ENCODE peak calls at places on chromosomes 16 and 17, in nine cellular contexts. One of them, this sample, is unnamed. For H3K27me3 and H3K9me3, the result is how much of the 10 kb centered on the place peaks cover.

GRCh38 chr17:16415031-16415924 is at the start of gene TRPV2:
- DNase-seq in ascending aorta: no peak
- DNase-seq in esophagus squamous epithelium: no peak
- DNase-seq in SJSA1: no peak
- DNase-seq in uterus: peak
- DNase-seq in adrenal gland: no peak
- DNase-seq in mammary epithelial cell: no peak
- DNase-seq in lung: no peak
- DNase-seq in IMR-90: no peak
- DNase-seq in this sample: no peak

GRCh38 chr17:70261170-70261569 is 91.8 kb downstream of the KCNJ2 start:
- DNase-seq in ascending aorta: no peak
- DNase-seq in esophagus squamous epithelium: no peak
- DNase-seq in SJSA1: no peak
- DNase-seq in uterus: no peak
- DNase-seq in adrenal gland: no peak
- DNase-seq in mammary epithelial cell: no peak
- DNase-seq in lung: no peak
- DNase-seq in IMR-90: no peak
- DNase-seq in this sample: no peak

GRCh38 chr17:7974638-7975131 is 27.7 kb upstream of the GUCY2D start:
- DNase-seq in ascending aorta: no peak
- DNase-seq in esophagus squamous epithelium: no peak
- DNase-seq in SJSA1: no peak
- DNase-seq in uterus: no peak
- DNase-seq in adrenal gland: no peak
- DNase-seq in mammary epithelial cell: no peak
- DNase-seq in lung: no peak
- DNase-seq in IMR-90: no peak
- DNase-seq in this sample: no peak

GRCh38 chr16:4307215-4308037 is 8.4 kb upstream of the GLIS2 start:
- DNase-seq in ascending aorta: peak
- DNase-seq in esophagus squamous epithelium: peak
- DNase-seq in SJSA1: peak
- DNase-seq in uterus: peak
- DNase-seq in adrenal gland: peak
- DNase-seq in mammary epithelial cell: peak
- DNase-seq in lung: peak
- DNase-seq in IMR-90: peak
- DNase-seq in this sample: peak

GRCh38 chr17:1074886-1075665 is 78.1 kb downstream of the TIMM22 start:
- DNase-seq in ascending aorta: no peak
- DNase-seq in esophagus squamous epithelium: no peak
- DNase-seq in SJSA1: no peak
- DNase-seq in uterus: no peak
- DNase-seq in adrenal gland: no peak
- DNase-seq in mammary epithelial cell: no peak
- DNase-seq in lung: no peak
- DNase-seq in IMR-90: no peak
- DNase-seq in this sample: no peak

GRCh38 chr17:20955437-20956323 is 87.1 kb downstream of the USP22 start:
- DNase-seq in ascending aorta: no peak
- DNase-seq in esophagus squamous epithelium: no peak
- DNase-seq in SJSA1: no peak
- DNase-seq in uterus: peak
- DNase-seq in adrenal gland: peak
- DNase-seq in mammary epithelial cell: peak
- DNase-seq in lung: no peak
- DNase-seq in IMR-90: peak
- DNase-seq in this sample: no peak

GRCh38 chr17:44900894-44901293 is 1.6 kb upstream of the EFTUD2 start:
- DNase-seq in ascending aorta: no peak
- DNase-seq in esophagus squamous epithelium: no peak
- DNase-seq in SJSA1: peak
- DNase-seq in uterus: no peak
- DNase-seq in adrenal gland: peak
- DNase-seq in mammary epithelial cell: peak
- DNase-seq in lung: no peak
- DNase-seq in IMR-90: peak
- DNase-seq in this sample: peak

GRCh38 chr17:78105551-78105950 is 23.0 kb downstream of the TMC6 start:
- DNase-seq in ascending aorta: no peak
- DNase-seq in esophagus squamous epithelium: no peak
- DNase-seq in SJSA1: no peak
- DNase-seq in uterus: no peak
- DNase-seq in adrenal gland: no peak
- DNase-seq in mammary epithelial cell: no peak
- DNase-seq in lung: no peak
- DNase-seq in IMR-90: peak
- DNase-seq in this sample: no peak

GRCh38 chr16:11896776-11897175 is 19.0 kb downstream of the GSPT1 start:
- DNase-seq in ascending aorta: no peak
- DNase-seq in esophagus squamous epithelium: no peak
- DNase-seq in SJSA1: no peak
- DNase-seq in uterus: no peak
- DNase-seq in adrenal gland: no peak
- DNase-seq in mammary epithelial cell: peak
- DNase-seq in lung: no peak
- DNase-seq in IMR-90: peak
- DNase-seq in this sample: peak

GRCh38 chr17:77769215-77769614 is 189.3 kb upstream of the TNRC6C start:
- DNase-seq in ascending aorta: no peak
- DNase-seq in esophagus squamous epithelium: no peak
- DNase-seq in SJSA1: no peak
- DNase-seq in uterus: no peak
- DNase-seq in adrenal gland: no peak
- DNase-seq in mammary epithelial cell: no peak
- DNase-seq in lung: peak
- DNase-seq in IMR-90: peak
- DNase-seq in this sample: no peak

DNA sequence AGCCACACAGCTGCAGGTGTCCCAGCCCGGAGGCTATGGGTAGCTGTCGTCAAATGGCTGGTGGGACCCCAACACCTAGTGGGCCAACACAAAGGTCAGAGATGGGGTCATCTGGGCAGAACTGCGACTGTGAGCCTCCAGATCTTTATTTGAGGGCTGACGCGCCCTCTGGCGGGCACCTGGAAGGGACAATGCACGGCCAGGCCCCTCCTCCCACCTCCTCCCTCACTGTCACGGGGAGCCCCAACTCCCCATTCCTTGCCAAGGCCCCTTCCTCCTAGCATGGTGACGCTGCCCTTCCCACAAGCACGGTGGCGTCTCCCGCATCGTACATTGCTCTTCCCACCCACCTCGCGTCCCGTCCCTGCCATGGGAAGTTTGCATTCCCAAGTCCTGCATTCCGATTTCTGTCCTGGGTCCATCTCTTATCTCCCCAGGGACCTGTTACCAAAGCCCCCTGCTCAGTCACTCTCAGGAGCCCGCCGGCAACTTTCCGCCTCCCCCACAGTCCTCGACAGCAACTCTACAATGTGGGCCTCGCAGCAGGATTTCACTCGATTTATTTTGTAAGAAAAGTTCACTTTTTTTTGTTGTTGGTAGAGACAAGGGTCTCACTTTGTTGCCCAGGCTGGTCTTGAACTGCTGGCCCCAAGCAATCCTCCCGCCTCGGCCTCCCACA is 1.0 kb downstream of the TLE7 start:
- DNase-seq in ascending aorta: no peak
- DNase-seq in esophagus squamous epithelium: no peak
- DNase-seq in SJSA1: no peak
- DNase-seq in uterus: no peak
- DNase-seq in adrenal gland: no peak
- DNase-seq in mammary epithelial cell: no peak
- DNase-seq in lung: no peak
- DNase-seq in IMR-90: no peak
- DNase-seq in this sample: no peak
- H3K4me3 ChIP-seq in ascending aorta: no peak
- H3K4me3 ChIP-seq in esophagus squamous epithelium: no peak
- H3K4me3 ChIP-seq in SJSA1: no peak
- H3K4me3 ChIP-seq in uterus: no peak
- H3K4me3 ChIP-seq in adrenal gland: no peak
- H3K4me3 ChIP-seq in mammary epithelial cell: no peak
- H3K4me3 ChIP-seq in lung: no peak
- H3K4me3 ChIP-seq in IMR-90: no peak
- H3K4me3 ChIP-seq in this sample: no peak

DNA sequence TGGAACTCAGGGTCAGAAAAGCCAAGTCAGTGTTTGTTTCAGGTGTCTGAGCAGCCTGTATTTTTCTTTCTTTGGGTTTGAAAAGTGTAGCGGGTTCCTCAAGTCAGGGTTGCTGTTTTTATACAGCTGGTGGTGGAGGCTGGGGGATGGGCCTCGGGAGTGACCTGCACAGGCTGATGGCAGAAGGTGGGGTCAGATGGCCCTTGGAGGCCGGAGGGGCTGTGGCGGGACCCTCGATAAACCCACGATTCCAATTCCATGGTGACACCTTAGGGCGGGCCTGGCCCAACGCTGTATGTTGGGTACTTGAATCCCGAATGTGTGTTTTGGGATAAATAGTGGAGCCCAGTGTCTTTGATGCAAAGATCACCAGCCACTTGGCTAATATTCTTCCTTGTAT is 28.7 kb downstream of the COX4I1 start:
- DNase-seq in ascending aorta: no peak
- DNase-seq in esophagus squamous epithelium: no peak
- DNase-seq in SJSA1: no peak
- DNase-seq in uterus: no peak
- DNase-seq in adrenal gland: no peak
- DNase-seq in mammary epithelial cell: no peak
- DNase-seq in lung: no peak
- DNase-seq in IMR-90: no peak
- DNase-seq in this sample: no peak
- H3K27me3 ChIP-seq in ascending aorta: under half
- H3K27me3 ChIP-seq in esophagus squamous epithelium: under half
- H3K27me3 ChIP-seq in SJSA1: under half
- H3K27me3 ChIP-seq in uterus: under half
- H3K27me3 ChIP-seq in adrenal gland: under half
- H3K27me3 ChIP-seq in mammary epithelial cell: under half
- H3K27me3 ChIP-seq in lung: under half
- H3K27me3 ChIP-seq in IMR-90: under half
- H3K27me3 ChIP-seq in this sample: under half

GRCh38 chr16:89994389-89994720 is 24.9 kb downstream of the DBNDD1 start:
- DNase-seq in ascending aorta: no peak
- DNase-seq in esophagus squamous epithelium: no peak
- DNase-seq in SJSA1: no peak
- DNase-seq in uterus: no peak
- DNase-seq in adrenal gland: no peak
- DNase-seq in mammary epithelial cell: no peak
- DNase-seq in lung: no peak
- DNase-seq in IMR-90: no peak
- DNase-seq in this sample: no peak

GRCh38 chr16:89993377-89993776 is 25.9 kb downstream of the DBNDD1 start:
- DNase-seq in ascending aorta: no peak
- DNase-seq in esophagus squamous epithelium: no peak
- DNase-seq in SJSA1: no peak
- DNase-seq in uterus: no peak
- DNase-seq in adrenal gland: no peak
- DNase-seq in mammary epithelial cell: no peak
- DNase-seq in lung: no peak
- DNase-seq in IMR-90: no peak
- DNase-seq in this sample: no peak

GRCh38 chr16:89999831-90000574 is 19.3 kb downstream of the DBNDD1 start:
- DNase-seq in ascending aorta: no peak
- DNase-seq in esophagus squamous epithelium: no peak
- DNase-seq in SJSA1: no peak
- DNase-seq in uterus: no peak
- DNase-seq in adrenal gland: no peak
- DNase-seq in mammary epithelial cell: no peak
- DNase-seq in lung: no peak
- DNase-seq in IMR-90: no peak
- DNase-seq in this sample: no peak

GRCh38 chr16:89993971-89994370 is 25.3 kb downstream of the DBNDD1 start:
- DNase-seq in ascending aorta: no peak
- DNase-seq in esophagus squamous epithelium: no peak
- DNase-seq in SJSA1: no peak
- DNase-seq in uterus: no peak
- DNase-seq in adrenal gland: no peak
- DNase-seq in mammary epithelial cell: no peak
- DNase-seq in lung: no peak
- DNase-seq in IMR-90: no peak
- DNase-seq in this sample: no peak

DNA sequence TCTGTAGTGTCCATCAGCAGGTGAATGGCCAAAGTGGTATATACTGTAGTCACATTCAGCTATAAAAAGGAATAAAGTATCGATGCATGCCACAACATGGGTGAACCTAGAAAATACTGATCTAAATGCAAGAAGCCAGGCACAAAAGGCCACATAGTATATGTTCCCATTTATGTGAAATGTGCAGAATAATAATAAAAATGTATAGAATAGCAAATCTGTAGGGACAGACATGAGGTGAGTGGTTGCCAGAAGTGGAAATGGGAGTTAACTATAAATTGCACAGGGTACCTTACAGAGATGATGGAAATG is 23.1 kb downstream of the DBNDD1 start:
- DNase-seq in ascending aorta: no peak
- DNase-seq in esophagus squamous epithelium: no peak
- DNase-seq in SJSA1: no peak
- DNase-seq in uterus: no peak
- DNase-seq in adrenal gland: no peak
- DNase-seq in mammary epithelial cell: no peak
- DNase-seq in lung: no peak
- DNase-seq in IMR-90: no peak
- DNase-seq in this sample: no peak
- H3K9me3 ChIP-seq in ascending aorta: under half
- H3K9me3 ChIP-seq in esophagus squamous epithelium: under half
- H3K9me3 ChIP-seq in SJSA1: under half
- H3K9me3 ChIP-seq in uterus: under half
- H3K9me3 ChIP-seq in adrenal gland: under half
- H3K9me3 ChIP-seq in mammary epithelial cell: under half
- H3K9me3 ChIP-seq in lung: under half
- H3K9me3 ChIP-seq in IMR-90: under half
- H3K9me3 ChIP-seq in this sample: half or more

GRCh38 chr16:3007957-3008748 is 4.6 kb upstream of the CLDN9 start:
- DNase-seq in ascending aorta: no peak
- DNase-seq in esophagus squamous epithelium: no peak
- DNase-seq in SJSA1: no peak
- DNase-seq in uterus: no peak
- DNase-seq in adrenal gland: no peak
- DNase-seq in mammary epithelial cell: no peak
- DNase-seq in lung: peak
- DNase-seq in IMR-90: no peak
- DNase-seq in this sample: no peak

GRCh38 chr16:3004319-3004718 is 8.4 kb upstream of the CLDN9 start:
- DNase-seq in ascending aorta: no peak
- DNase-seq in esophagus squamous epithelium: no peak
- DNase-seq in SJSA1: no peak
- DNase-seq in uterus: no peak
- DNase-seq in adrenal gland: no peak
- DNase-seq in mammary epithelial cell: no peak
- DNase-seq in lung: no peak
- DNase-seq in IMR-90: no peak
- DNase-seq in this sample: peak

GRCh38 chr16:3003582-3004270 is 9.0 kb upstream of the CLDN9 start:
- DNase-seq in ascending aorta: peak
- DNase-seq in esophagus squamous epithelium: peak
- DNase-seq in SJSA1: peak
- DNase-seq in uterus: peak
- DNase-seq in adrenal gland: peak
- DNase-seq in mammary epithelial cell: peak
- DNase-seq in lung: peak
- DNase-seq in IMR-90: peak
- DNase-seq in this sample: peak

GRCh38 chr16:3007059-3007956 is 5.4 kb upstream of the CLDN9 start:
- DNase-seq in ascending aorta: no peak
- DNase-seq in esophagus squamous epithelium: no peak
- DNase-seq in SJSA1: no peak
- DNase-seq in uterus: no peak
- DNase-seq in adrenal gland: no peak
- DNase-seq in mammary epithelial cell: no peak
- DNase-seq in lung: no peak
- DNase-seq in IMR-90: no peak
- DNase-seq in this sample: no peak

GRCh38 chr16:3004781-3005284 is 7.9 kb upstream of the CLDN9 start:
- DNase-seq in ascending aorta: no peak
- DNase-seq in esophagus squamous epithelium: no peak
- DNase-seq in SJSA1: no peak
- DNase-seq in uterus: no peak
- DNase-seq in adrenal gland: no peak
- DNase-seq in mammary epithelial cell: no peak
- DNase-seq in lung: peak
- DNase-seq in IMR-90: no peak
- DNase-seq in this sample: peak
- H3K4me3 ChIP-seq in ascending aorta: peak
- H3K4me3 ChIP-seq in esophagus squamous epithelium: peak
- H3K4me3 ChIP-seq in SJSA1: no peak
- H3K4me3 ChIP-seq in uterus: no peak
- H3K4me3 ChIP-seq in adrenal gland: peak
- H3K4me3 ChIP-seq in mammary epithelial cell: peak
- H3K4me3 ChIP-seq in lung: no peak
- H3K4me3 ChIP-seq in IMR-90: no peak
- H3K4me3 ChIP-seq in this sample: peak